ENCODE peak calls at places on chromosomes 3 and 15, in eight cellular contexts. One of them, this sample, is unnamed.

GRCh38 chr3:29169456-29169855 is 111.4 kb upstream of the RBMS3 start:
- DNase-seq in GM13976: no peak
- DNase-seq in Peyer's patch: no peak
- DNase-seq in GM12865: no peak
- DNase-seq in ovary: no peak
- DNase-seq in choroid plexus epithelial cell: no peak
- DNase-seq in AG10803: no peak
- DNase-seq in fibroblast of pulmonary artery: no peak
- DNase-seq in this sample: no peak

GRCh38 chr3:46923559-46924350 is 46.2 kb downstream of the PTH1R start:
- DNase-seq in GM12865: peak
- DNase-seq in fibroblast of pulmonary artery: peak
- DNase-seq in Peyer's patch: peak
- DNase-seq in GM13976: peak
- DNase-seq in AG10803: peak
- DNase-seq in ovary: no peak
- DNase-seq in choroid plexus epithelial cell: peak
- DNase-seq in this sample: no peak

GRCh38 chr3:46892285-46893145 is 15.0 kb downstream of the PTH1R start:
- DNase-seq in GM13976: no peak
- DNase-seq in choroid plexus epithelial cell: peak
- DNase-seq in fibroblast of pulmonary artery: peak
- DNase-seq in AG10803: peak
- DNase-seq in GM12865: peak
- DNase-seq in ovary: peak
- DNase-seq in Peyer's patch: peak
- DNase-seq in this sample: no peak

GRCh38 chr15:58988011-58988785 is 735 bp downstream of the RNF111 start:
- DNase-seq in choroid plexus epithelial cell: peak
- DNase-seq in Peyer's patch: peak
- DNase-seq in GM13976: peak
- DNase-seq in GM12865: peak
- DNase-seq in AG10803: peak
- DNase-seq in ovary: peak
- DNase-seq in fibroblast of pulmonary artery: peak
- DNase-seq in this sample: no peak

GRCh38 chr15:67077641-67078215 is 12.3 kb downstream of the SMAD3 start:
- DNase-seq in AG10803: no peak
- DNase-seq in ovary: no peak
- DNase-seq in GM12865: no peak
- DNase-seq in choroid plexus epithelial cell: no peak
- DNase-seq in GM13976: no peak
- DNase-seq in Peyer's patch: no peak
- DNase-seq in fibroblast of pulmonary artery: no peak
- DNase-seq in this sample: no peak

GRCh38 chr15:57784081-57784488 is 77.6 kb downstream of the POLR2M start:
- DNase-seq in ovary: no peak
- DNase-seq in AG10803: peak
- DNase-seq in GM13976: no peak
- DNase-seq in GM12865: no peak
- DNase-seq in choroid plexus epithelial cell: peak
- DNase-seq in fibroblast of pulmonary artery: peak
- DNase-seq in Peyer's patch: no peak
- DNase-seq in this sample: no peak

GRCh38 chr3:172224560-172225214 is 185.3 kb downstream of the FNDC3B start:
- DNase-seq in AG10803: no peak
- DNase-seq in Peyer's patch: no peak
- DNase-seq in fibroblast of pulmonary artery: no peak
- DNase-seq in GM13976: no peak
- DNase-seq in ovary: no peak
- DNase-seq in choroid plexus epithelial cell: no peak
- DNase-seq in GM12865: no peak
- DNase-seq in this sample: no peak

GRCh38 chr3:156750191-156750873 is 75.8 kb upstream of the LEKR1 start:
- DNase-seq in GM13976: no peak
- DNase-seq in AG10803: peak
- DNase-seq in Peyer's patch: no peak
- DNase-seq in fibroblast of pulmonary artery: peak
- DNase-seq in GM12865: no peak
- DNase-seq in ovary: no peak
- DNase-seq in choroid plexus epithelial cell: no peak
- DNase-seq in this sample: no peak

GRCh38 chr3:181134873-181135272 is 145.3 kb upstream of the DNAJC19 start:
- DNase-seq in AG10803: no peak
- DNase-seq in GM12865: no peak
- DNase-seq in choroid plexus epithelial cell: no peak
- DNase-seq in fibroblast of pulmonary artery: no peak
- DNase-seq in GM13976: no peak
- DNase-seq in ovary: no peak
- DNase-seq in Peyer's patch: no peak
- DNase-seq in this sample: no peak

GRCh38 chr3:32405155-32405554 is 13.5 kb downstream of the CMTM7 start:
- DNase-seq in AG10803: peak
- DNase-seq in GM13976: no peak
- DNase-seq in ovary: no peak
- DNase-seq in GM12865: no peak
- DNase-seq in Peyer's patch: no peak
- DNase-seq in fibroblast of pulmonary artery: peak
- DNase-seq in choroid plexus epithelial cell: peak
- DNase-seq in this sample: no peak

DNA sequence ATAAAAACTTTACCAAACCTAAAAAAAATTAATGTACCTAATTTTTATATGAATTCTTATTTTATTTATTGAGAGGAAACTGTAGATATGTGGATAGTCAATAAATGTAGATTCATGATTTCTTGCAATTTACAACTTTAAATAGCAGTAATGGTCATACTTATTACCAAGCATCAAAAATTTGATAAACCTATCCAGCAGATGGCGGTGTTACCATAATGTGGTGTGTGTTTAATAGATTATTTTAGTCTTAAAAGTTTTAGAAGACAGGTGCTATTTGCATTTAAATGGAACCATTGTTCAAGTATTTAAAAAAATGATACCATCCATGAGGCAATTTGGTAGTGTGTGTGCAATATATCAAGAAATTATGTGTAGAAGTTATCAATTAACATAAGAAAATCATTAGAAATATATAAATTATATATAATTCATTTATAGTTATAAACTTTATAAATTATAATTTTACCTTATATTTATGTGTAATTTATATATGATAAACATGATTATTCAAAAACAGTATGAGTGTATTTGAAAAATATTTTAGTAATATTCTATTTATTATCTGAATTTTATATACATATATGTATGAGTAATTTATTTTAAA is 176.0 kb upstream of the BCHE start:
- DNase-seq in GM12865: peak
- DNase-seq in Peyer's patch: no peak
- DNase-seq in fibroblast of pulmonary artery: peak
- DNase-seq in ovary: no peak
- DNase-seq in GM13976: no peak
- DNase-seq in choroid plexus epithelial cell: peak
- DNase-seq in AG10803: peak
- DNase-seq in this sample: no peak
- TF ChIP-seq CTCF in GM12865: peak
- TF ChIP-seq CTCF in Peyer's patch: no peak
- TF ChIP-seq CTCF in fibroblast of pulmonary artery: peak
- TF ChIP-seq CTCF in ovary: no peak
- TF ChIP-seq CTCF in GM13976: peak
- TF ChIP-seq CTCF in choroid plexus epithelial cell: peak
- TF ChIP-seq CTCF in AG10803: peak
- TF ChIP-seq CTCF in this sample: peak

GRCh38 chr3:190194506-190194905 is 73.8 kb upstream of the P3H2 start:
- DNase-seq in AG10803: no peak
- DNase-seq in ovary: no peak
- DNase-seq in choroid plexus epithelial cell: no peak
- DNase-seq in Peyer's patch: no peak
- DNase-seq in fibroblast of pulmonary artery: no peak
- DNase-seq in GM13976: no peak
- DNase-seq in GM12865: no peak
- DNase-seq in this sample: no peak

GRCh38 chr3:190192807-190193206 is 72.1 kb upstream of the P3H2 start:
- DNase-seq in Peyer's patch: no peak
- DNase-seq in AG10803: peak
- DNase-seq in GM13976: no peak
- DNase-seq in fibroblast of pulmonary artery: no peak
- DNase-seq in ovary: no peak
- DNase-seq in choroid plexus epithelial cell: no peak
- DNase-seq in GM12865: no peak
- DNase-seq in this sample: no peak

GRCh38 chr3:190197346-190197763 is 76.7 kb upstream of the P3H2 start:
- DNase-seq in Peyer's patch: no peak
- DNase-seq in AG10803: no peak
- DNase-seq in GM12865: no peak
- DNase-seq in choroid plexus epithelial cell: no peak
- DNase-seq in GM13976: no peak
- DNase-seq in fibroblast of pulmonary artery: no peak
- DNase-seq in ovary: no peak
- DNase-seq in this sample: no peak

GRCh38 chr3:190192087-190192486 is 71.4 kb upstream of the P3H2 start:
- DNase-seq in AG10803: no peak
- DNase-seq in GM13976: no peak
- DNase-seq in fibroblast of pulmonary artery: no peak
- DNase-seq in choroid plexus epithelial cell: no peak
- DNase-seq in ovary: no peak
- DNase-seq in Peyer's patch: no peak
- DNase-seq in GM12865: no peak
- DNase-seq in this sample: no peak

GRCh38 chr3:190193210-190193609 is 72.5 kb upstream of the P3H2 start:
- DNase-seq in GM12865: no peak
- DNase-seq in fibroblast of pulmonary artery: no peak
- DNase-seq in ovary: no peak
- DNase-seq in AG10803: no peak
- DNase-seq in choroid plexus epithelial cell: no peak
- DNase-seq in GM13976: no peak
- DNase-seq in Peyer's patch: no peak
- DNase-seq in this sample: no peak
- TF ChIP-seq CTCF in GM12865: no peak
- TF ChIP-seq CTCF in fibroblast of pulmonary artery: no peak
- TF ChIP-seq CTCF in ovary: no peak
- TF ChIP-seq CTCF in AG10803: no peak
- TF ChIP-seq CTCF in choroid plexus epithelial cell: no peak
- TF ChIP-seq CTCF in GM13976: no peak
- TF ChIP-seq CTCF in Peyer's patch: no peak
- TF ChIP-seq CTCF in this sample: no peak

GRCh38 chr15:45319472-45320214 is 58.7 kb downstream of the GATM start:
- DNase-seq in AG10803: no peak
- DNase-seq in choroid plexus epithelial cell: no peak
- DNase-seq in Peyer's patch: no peak
- DNase-seq in GM13976: no peak
- DNase-seq in ovary: no peak
- DNase-seq in GM12865: no peak
- DNase-seq in fibroblast of pulmonary artery: no peak
- DNase-seq in this sample: no peak
- TF ChIP-seq CTCF in AG10803: no peak
- TF ChIP-seq CTCF in choroid plexus epithelial cell: no peak
- TF ChIP-seq CTCF in Peyer's patch: no peak
- TF ChIP-seq CTCF in GM13976: no peak
- TF ChIP-seq CTCF in ovary: no peak
- TF ChIP-seq CTCF in GM12865: no peak
- TF ChIP-seq CTCF in fibroblast of pulmonary artery: no peak
- TF ChIP-seq CTCF in this sample: no peak

DNA sequence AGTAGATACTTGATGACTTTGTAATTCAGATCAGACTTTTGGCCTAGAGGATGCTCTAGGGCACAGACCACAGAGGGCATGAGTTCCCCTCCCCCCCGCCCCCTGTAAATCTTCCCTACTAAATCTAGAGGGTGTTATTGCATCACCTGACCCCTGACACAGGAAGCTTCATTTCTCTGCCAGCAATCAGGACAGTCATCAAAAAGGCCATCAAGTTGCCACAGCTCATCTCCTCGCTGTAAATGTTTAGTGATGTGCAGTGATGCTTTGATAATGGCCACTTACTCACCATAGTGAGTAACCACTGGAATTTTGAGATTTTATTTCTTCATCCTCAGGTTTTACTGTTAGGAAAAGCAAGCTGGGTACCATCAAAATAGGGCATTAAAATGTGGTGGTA is 289.2 kb upstream of the CHRM5 start:
- DNase-seq in Peyer's patch: no peak
- DNase-seq in choroid plexus epithelial cell: no peak
- DNase-seq in AG10803: no peak
- DNase-seq in GM12865: no peak
- DNase-seq in ovary: no peak
- DNase-seq in GM13976: no peak
- DNase-seq in fibroblast of pulmonary artery: no peak
- DNase-seq in this sample: no peak
- TF ChIP-seq CTCF in Peyer's patch: no peak
- TF ChIP-seq CTCF in choroid plexus epithelial cell: no peak
- TF ChIP-seq CTCF in AG10803: no peak
- TF ChIP-seq CTCF in GM12865: no peak
- TF ChIP-seq CTCF in ovary: no peak
- TF ChIP-seq CTCF in GM13976: no peak
- TF ChIP-seq CTCF in fibroblast of pulmonary artery: no peak
- TF ChIP-seq CTCF in this sample: no peak

GRCh38 chr3:194808709-194809108 is 123.0 kb downstream of the FAM43A start:
- DNase-seq in choroid plexus epithelial cell: peak
- DNase-seq in GM13976: no peak
- DNase-seq in GM12865: no peak
- DNase-seq in fibroblast of pulmonary artery: peak
- DNase-seq in AG10803: peak
- DNase-seq in ovary: no peak
- DNase-seq in Peyer's patch: no peak
- DNase-seq in this sample: no peak
- TF ChIP-seq CTCF in choroid plexus epithelial cell: no peak
- TF ChIP-seq CTCF in GM13976: no peak
- TF ChIP-seq CTCF in GM12865: no peak
- TF ChIP-seq CTCF in fibroblast of pulmonary artery: no peak
- TF ChIP-seq CTCF in AG10803: no peak
- TF ChIP-seq CTCF in ovary: no peak
- TF ChIP-seq CTCF in Peyer's patch: no peak
- TF ChIP-seq CTCF in this sample: no peak

GRCh38 chr3:85360742-85361387 is 402.1 kb downstream of the CADM2 start:
- DNase-seq in Peyer's patch: no peak
- DNase-seq in ovary: no peak
- DNase-seq in fibroblast of pulmonary artery: peak
- DNase-seq in choroid plexus epithelial cell: peak
- DNase-seq in GM13976: peak
- DNase-seq in AG10803: no peak
- DNase-seq in GM12865: peak
- DNase-seq in this sample: no peak
- TF ChIP-seq CTCF in Peyer's patch: no peak
- TF ChIP-seq CTCF in ovary: no peak
- TF ChIP-seq CTCF in fibroblast of pulmonary artery: peak
- TF ChIP-seq CTCF in choroid plexus epithelial cell: peak
- TF ChIP-seq CTCF in GM13976: no peak
- TF ChIP-seq CTCF in AG10803: no peak
- TF ChIP-seq CTCF in GM12865: peak
- TF ChIP-seq CTCF in this sample: peak

GRCh38 chr15:82103500-82103899 is 57.7 kb upstream of the MEX3B start:
- DNase-seq in ovary: no peak
- DNase-seq in GM12865: no peak
- DNase-seq in AG10803: no peak
- DNase-seq in choroid plexus epithelial cell: no peak
- DNase-seq in Peyer's patch: no peak
- DNase-seq in fibroblast of pulmonary artery: no peak
- DNase-seq in GM13976: no peak
- DNase-seq in this sample: no peak
- TF ChIP-seq CTCF in ovary: no peak
- TF ChIP-seq CTCF in GM12865: no peak
- TF ChIP-seq CTCF in AG10803: peak
- TF ChIP-seq CTCF in choroid plexus epithelial cell: peak
- TF ChIP-seq CTCF in Peyer's patch: no peak
- TF ChIP-seq CTCF in fibroblast of pulmonary artery: peak
- TF ChIP-seq CTCF in GM13976: no peak
- TF ChIP-seq CTCF in this sample: peak